ENCODE peak calls at places on chromosome 1, in ten cellular contexts. X is cardiac muscle cell; W is transverse colon; D is astrocyte of the spinal cord; N is fibroblast of lung; K is hippocampal formation; U is GM12878; R is CD8-positive, alpha-beta T cell; H is activated CD4-positive, CD25-positive, alpha-beta regulatory T cell; L is heart right ventricle. Q is an unnamed sample.

GRCh38 chr1:220755316-220755715 is 7.2 kb downstream of the MTARC2 start:
- DNase-seq in X (no peak), W (no peak), D (no peak), N (no peak), K (no peak), U (no peak), R (no peak), H (no peak), L (no peak), Q (no peak)

GRCh38 chr1:156073110-156073693 is 9.1 kb downstream of the MEX3A start:
- DNase-seq in X (no peak), W (no peak), D (no peak), N (no peak), K (no peak), U (no peak), R (no peak), H (no peak), L (no peak), Q (no peak)

GRCh38 chr1:34236089-34236488 is 59.4 kb downstream of the C1orf94 start:
- DNase-seq in X (no peak), W (no peak), D (no peak), N (no peak), K (no peak), U (no peak), R (no peak), H (no peak), L (no peak), Q (no peak)

GRCh38 chr1:96698332-96698983 is 23.1 kb upstream of the PTBP2 start:
- DNase-seq in X (peak; percentile 58), W (no peak), D (peak; percentile 59), N (peak; percentile 84), K (no peak), U (no peak), R (no peak), H (no peak), L (no peak), Q (no peak)

GRCh38 chr1:110019790-110020189 is 14.6 kb upstream of the STRIP1 start:
- DNase-seq in X (no peak), W (no peak), D (no peak), N (no peak), K (no peak), U (no peak), R (no peak), H (no peak), L (no peak), Q (no peak)

GRCh38 chr1:57770772-57771171 is 346.9 kb upstream of the DAB1 start:
- DNase-seq in X (peak; percentile 4), W (no peak), D (no peak), N (peak; percentile 1), K (no peak), U (no peak), R (no peak), H (no peak), L (no peak), Q (no peak)

GRCh38 chr1:172399369-172400072 is 21.0 kb upstream of the C1orf105 start:
- DNase-seq in X (peak; percentile 98), W (peak; percentile 37), D (peak; percentile 95), N (peak; percentile 98), K (peak; percentile 93), U (no peak), R (peak; percentile 16), H (no peak), L (peak; percentile 54), Q (no peak)

GRCh38 chr1:84724128-84724860 is 34.0 kb upstream of the SSX2IP start:
- DNase-seq in X (no peak), W (peak; percentile 14), D (no peak), N (no peak), K (no peak), U (no peak), R (peak; percentile 57), H (no peak), L (no peak), Q (no peak)

GRCh38 chr1:216670118-216670870 is 52.9 kb downstream of the ESRRG start:
- DNase-seq in X (peak; percentile 22), W (no peak), D (peak; percentile 7), N (peak; percentile 0), K (no peak), U (no peak), R (no peak), H (no peak), L (no peak), Q (no peak)